ENCODE peak calls at places on chromosomes 1 and 21, in five cellular contexts. C is astrocyte, T is GM12878, Y is neuronal stem cell, G is mammary epithelial cell. Z is an unnamed sample.

GRCh38 chr1:98044766-98045165 is 123.9 kb upstream of the DPYD start:
- DNase-seq in C (no peak), T (no peak), Y (no peak), G (no peak), Z (no peak)

GRCh38 chr1:60589046-60589748 is 493.2 kb upstream of the NFIA start:
- DNase-seq in C (peak; percentile 49), T (no peak), Y (no peak), G (no peak), Z (no peak)

GRCh38 chr1:223423641-223424233 is 30.5 kb downstream of the CCDC185 start:
- DNase-seq in C (no peak), T (no peak), Y (no peak), G (peak; percentile 21), Z (no peak)

GRCh38 chr1:60234761-60235160 is 161.2 kb upstream of the C1orf87 start:
- DNase-seq in C (no peak), T (no peak), Y (no peak), G (no peak), Z (no peak)

GRCh38 chr21:25501996-25502665 is 105.2 kb downstream of the MRPL39 start:
- DNase-seq in C (no peak), T (peak; percentile 87), Y (no peak), G (peak; percentile 3), Z (no peak)

GRCh38 chr1:110472546-110472945 is 21.6 kb downstream of the PROK1 start:
- DNase-seq in C (no peak), T (no peak), Y (no peak), G (no peak), Z (no peak)

GRCh38 chr1:221845650-221846371 is 103.9 kb upstream of the DUSP10 start:
- DNase-seq in C (no peak), T (no peak), Y (no peak), G (peak; percentile 97), Z (no peak)

GRCh38 chr1:95325337-95325736 is 91.3 kb downstream of the RWDD3 start:
- DNase-seq in C (no peak), T (no peak), Y (no peak), G (no peak), Z (no peak)

GRCh38 chr1:78520216-78520615 is 29.4 kb downstream of the PTGFR start:
- DNase-seq in C (peak; percentile 48), T (no peak), Y (no peak), G (peak; percentile 24), Z (no peak)

GRCh38 chr1:28180310-28181305 is 4.1 kb upstream of the PTAFR start:
- DNase-seq in C (no peak), T (no peak), Y (no peak), G (no peak), Z (no peak)

GRCh38 chr1:243917863-243918565 is 68.0 kb upstream of the AKT3 start:
- DNase-seq in C (peak; percentile 23), T (no peak), Y (no peak), G (no peak), Z (no peak)

GRCh38 chr1:46724991-46725735 is 6.2 kb upstream of the EFCAB14 start:
- DNase-seq in C (peak; percentile 56), T (peak; percentile 16), Y (peak; percentile 77), G (peak; percentile 58), Z (peak; percentile 56)

GRCh38 chr1:39609618-39610331 is 29.7 kb downstream of the HEYL start:
- DNase-seq in C (no peak), T (no peak), Y (peak; percentile 67), G (peak; percentile 15), Z (peak; percentile 72)

GRCh38 chr1:234019387-234019786 is 114.9 kb downstream of the SLC35F3 start:
- DNase-seq in C (no peak), T (no peak), Y (no peak), G (no peak), Z (no peak)

GRCh38 chr1:206655471-206655882 is 20.1 kb downstream of the DYRK3 start:
- DNase-seq in C (no peak), T (no peak), Y (no peak), G (no peak), Z (no peak)

GRCh38 chr1:160116277-160117147 is 953 bp downstream of the ATP1A2 start:
- DNase-seq in C (peak; percentile 56), T (no peak), Y (no peak), G (peak; percentile 91), Z (no peak)

GRCh38 chr21:18840239-18840638 is 436.7 kb upstream of the TMPRSS15 start:
- DNase-seq in C (no peak), T (no peak), Y (no peak), G (no peak), Z (no peak)

GRCh38 chr1:238438296-238439275 is 547.9 kb upstream of the ZP4 start:
- DNase-seq in C (no peak), T (no peak), Y (no peak), G (no peak), Z (no peak)

GRCh38 chr1:53763911-53764310 is 24.9 kb upstream of the GLIS1 start:
- DNase-seq in C (no peak), T (no peak), Y (no peak), G (peak; percentile 64), Z (no peak)

GRCh38 chr1:169853335-169853734 is 40.4 kb downstream of the SCYL3 start:
- DNase-seq in C (no peak), T (no peak), Y (no peak), G (no peak), Z (no peak)

GRCh38 chr1:229070168-229070567 is 200.7 kb upstream of the RAB4A start:
- DNase-seq in C (peak; percentile 22), T (no peak), Y (no peak), G (peak; percentile 80), Z (no peak)
- H3K4me1 ChIP-seq in C (peaks cover 4% of the 10 kb centered on the region), T (no peaks in the 10 kb centered on the region), Y (no peaks in the 10 kb centered on the region), G (peaks cover 8% of the 10 kb centered on the region), Z (no peaks in the 10 kb centered on the region)

DNA sequence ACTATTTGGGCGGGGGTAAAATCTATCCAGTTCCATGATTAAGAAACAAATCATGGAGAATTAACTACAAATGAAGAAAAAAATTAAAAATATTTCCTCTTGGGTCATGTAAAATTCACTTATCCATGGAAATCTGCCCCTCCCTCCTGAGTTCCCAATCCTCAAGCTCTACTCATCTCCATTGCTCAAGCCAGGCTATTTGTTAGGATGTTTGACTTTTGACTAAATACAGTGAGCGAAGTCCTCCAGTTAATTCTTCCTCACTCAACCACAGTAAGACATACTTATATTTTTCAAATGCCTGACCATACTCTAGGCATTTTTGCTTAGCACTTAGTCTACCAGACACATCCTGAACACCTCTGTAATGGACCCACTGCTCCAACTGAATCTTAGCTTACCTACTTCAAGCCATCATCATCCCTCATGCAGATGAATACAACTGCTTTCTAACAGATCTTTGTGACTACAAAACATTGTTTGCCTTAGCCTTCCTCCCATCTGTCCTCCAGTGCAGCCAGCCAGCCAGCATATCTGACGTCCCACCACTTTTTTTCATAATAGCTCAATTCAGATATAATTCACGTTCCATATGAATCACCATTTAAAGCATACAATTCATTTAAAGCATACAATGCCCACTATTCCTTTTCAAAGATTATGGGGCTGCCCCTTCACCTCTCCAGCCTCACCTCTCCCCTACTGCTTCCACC is 154.2 kb downstream of the RERE start:
- DNase-seq in C (no peak), T (no peak), Y (no peak), G (no peak), Z (no peak)
- H3K4me1 ChIP-seq in C (peaks cover 43% of the 10 kb centered on the region), T (peaks cover 67% of the 10 kb centered on the region), Y (peaks cover 33% of the 10 kb centered on the region), G (peaks cover 29% of the 10 kb centered on the region), Z (peaks cover 8% of the 10 kb centered on the region)

DNA sequence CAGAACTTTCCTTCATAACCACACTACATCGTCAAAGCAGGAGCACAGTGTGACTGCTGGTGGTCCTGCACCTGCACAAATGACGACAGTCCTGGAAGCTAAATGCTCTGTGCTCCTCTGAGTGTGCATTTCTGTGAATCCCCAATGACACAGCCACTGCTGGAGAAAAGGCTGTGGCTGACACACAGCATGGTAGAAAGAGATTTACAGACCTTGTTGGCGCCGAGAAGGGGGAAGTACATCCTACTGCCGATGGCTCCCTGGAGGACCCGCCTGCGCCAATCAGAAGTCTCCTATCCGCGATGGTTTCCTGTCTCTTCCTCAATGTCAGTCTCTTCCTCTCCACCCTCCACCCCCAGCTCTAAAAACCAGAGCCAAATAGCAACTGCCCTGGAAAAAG is 115.4 kb upstream of the RAB4A start:
- DNase-seq in C (no peak), T (no peak), Y (no peak), G (no peak), Z (no peak)
- H3K4me1 ChIP-seq in C (no peaks in the 10 kb centered on the region), T (no peaks in the 10 kb centered on the region), Y (no peaks in the 10 kb centered on the region), G (no peaks in the 10 kb centered on the region), Z (no peaks in the 10 kb centered on the region)

GRCh38 chr1:36174716-36175115 is 18.8 kb downstream of the MAP7D1 start:
- DNase-seq in C (no peak), T (no peak), Y (no peak), G (no peak), Z (no peak)
- H3K4me1 ChIP-seq in C (peaks cover 42% of the 10 kb centered on the region), T (no peaks in the 10 kb centered on the region), Y (no peaks in the 10 kb centered on the region), G (peaks cover 64% of the 10 kb centered on the region), Z (peaks cover 23% of the 10 kb centered on the region)

GRCh38 chr1:172470149-172470548 is 26.3 kb upstream of the PIGC start:
- DNase-seq in C (no peak), T (no peak), Y (no peak), G (no peak), Z (no peak)

GRCh38 chr1:172467446-172467845 is 23.6 kb upstream of the PIGC start:
- DNase-seq in C (no peak), T (no peak), Y (no peak), G (no peak), Z (no peak)

GRCh38 chr1:172472495-172472894 is 28.6 kb upstream of the PIGC start:
- DNase-seq in C (no peak), T (no peak), Y (no peak), G (peak; percentile 6), Z (no peak)

GRCh38 chr1:172468296-172468695 is 24.4 kb upstream of the PIGC start:
- DNase-seq in C (no peak), T (no peak), Y (no peak), G (no peak), Z (no peak)

GRCh38 chr1:172469717-172470116 is 25.8 kb upstream of the PIGC start:
- DNase-seq in C (no peak), T (no peak), Y (no peak), G (no peak), Z (no peak)
- H3K4me1 ChIP-seq in C (no peaks in the 10 kb centered on the region), T (no peaks in the 10 kb centered on the region), Y (no peaks in the 10 kb centered on the region), G (peaks cover 24% of the 10 kb centered on the region), Z (no peaks in the 10 kb centered on the region)

GRCh38 chr1:55211456-55211855 is 3.7 kb downstream of the USP24 start:
- DNase-seq in C (no peak), T (no peak), Y (no peak), G (no peak), Z (no peak)

GRCh38 chr1:55211909-55212308 is 3.3 kb downstream of the USP24 start:
- DNase-seq in C (no peak), T (no peak), Y (no peak), G (no peak), Z (peak; percentile 43)

GRCh38 chr1:55213885-55214213 is 1.3 kb downstream of the USP24 start:
- DNase-seq in C (no peak), T (no peak), Y (no peak), G (no peak), Z (no peak)

GRCh38 chr1:55213029-55213884 is 1.9 kb downstream of the USP24 start:
- DNase-seq in C (no peak), T (no peak), Y (no peak), G (no peak), Z (no peak)

GRCh38 chr1:55212349-55213028 is 2.7 kb downstream of the USP24 start:
- DNase-seq in C (no peak), T (no peak), Y (no peak), G (no peak), Z (no peak)
- H3K4me1 ChIP-seq in C (peaks cover 11% of the 10 kb centered on the region), T (peaks cover 21% of the 10 kb centered on the region), Y (peaks cover 18% of the 10 kb centered on the region), G (peaks cover 24% of the 10 kb centered on the region), Z (peaks cover 15% of the 10 kb centered on the region)

Z was measured in K562.